ENCODE peak calls at places on chromosomes 7 and 10, in eight cellular contexts. G is GM03348; F is lung; D is kidney tubule cell; L is NCI-H2081; T is A172; V is nephron progenitor cell; O is stimulated activated CD4-positive, alpha-beta T cell treated with anti-CD3 and anti-CD28 coated beads, Interleukin-2, amount 100 ng/mL, for 48 hours. U is an unnamed sample.

GRCh38 chr10:101310528-101311439 is 43.2 kb upstream of the BTRC start:
- DNase-seq in G (no peak), F (no peak), D (no peak), L (no peak), T (no peak), V (no peak), O (no peak), U (no peak)

GRCh38 chr7:81684513-81685262 is 85.2 kb downstream of the HGF start:
- DNase-seq in G (peak; percentile 89), F (peak; percentile 77), D (peak; percentile 98), L (peak; percentile 83), T (peak; percentile 99), V (peak; percentile 8), O (no peak), U (peak; percentile 98)

GRCh38 chr7:130242198-130243014 is 24.3 kb upstream of the CPA2 start:
- DNase-seq in G (peak; percentile 81), F (peak; percentile 49), D (peak; percentile 44), L (peak; percentile 83), T (peak; percentile 53), V (peak; percentile 57), O (peak; percentile 62), U (peak; percentile 60)

GRCh38 chr10:88992945-88993537 is 2.4 kb downstream of the FAS start:
- DNase-seq in G (peak; percentile 24), F (no peak), D (peak; percentile 46), L (no peak), T (no peak), V (no peak), O (no peak), U (peak; percentile 31)

GRCh38 chr10:71244638-71245419 is 32.5 kb downstream of the UNC5B start:
- DNase-seq in G (peak; percentile 93), F (no peak), D (no peak), L (peak; percentile 17), T (no peak), V (peak; percentile 41), O (no peak), U (no peak)

GRCh38 chr7:27202741-27203134 is 2.8 kb upstream of the HOXA13 start:
- DNase-seq in G (no peak), F (no peak), D (no peak), L (no peak), T (no peak), V (no peak), O (no peak), U (no peak)

GRCh38 chr7:125363873-125364272 is 434.2 kb upstream of the POT1 start:
- DNase-seq in G (no peak), F (no peak), D (no peak), L (no peak), T (peak; percentile 3), V (no peak), O (no peak), U (no peak)

GRCh38 chr10:34397324-34397723 is 417.8 kb downstream of the PARD3 start:
- DNase-seq in G (peak; percentile 31), F (no peak), D (no peak), L (no peak), T (no peak), V (no peak), O (no peak), U (no peak)

GRCh38 chr7:55526329-55526728 is 46.0 kb downstream of the VOPP1 start:
- DNase-seq in G (no peak), F (no peak), D (no peak), L (no peak), T (no peak), V (no peak), O (no peak), U (no peak)

GRCh38 chr10:30583778-30584415 is 45.7 kb downstream of the LYZL2 start:
- DNase-seq in G (peak; percentile 52), F (peak; percentile 75), D (peak; percentile 94), L (peak; percentile 43), T (peak; percentile 81), V (peak; percentile 13), O (no peak), U (peak; percentile 90)

GRCh38 chr7:131008840-131009651 is 275.0 kb upstream of the KLF14 start:
- DNase-seq in G (peak; percentile 44), F (no peak), D (peak; percentile 40), L (no peak), T (no peak), V (no peak), O (no peak), U (peak; percentile 61)

GRCh38 chr10:50275650-50276235 is 24.4 kb upstream of the ASAH2 start:
- DNase-seq in G (peak; percentile 24), F (no peak), D (peak; percentile 29), L (peak; percentile 1), T (peak; percentile 16), V (peak; percentile 43), O (peak; percentile 25), U (peak; percentile 86)

GRCh38 chr7:145845345-145845744 is 271.3 kb upstream of the CNTNAP2 start:
- DNase-seq in G (no peak), F (no peak), D (no peak), L (peak; percentile 57), T (no peak), V (no peak), O (no peak), U (no peak)

GRCh38 chr7:5541087-5541992 is 117.7 kb upstream of the TNRC18 start:
- DNase-seq in G (no peak), F (no peak), D (no peak), L (no peak), T (no peak), V (no peak), O (no peak), U (no peak)

GRCh38 chr10:50850576-50851340 is 34.7 kb downstream of the A1CF start:
- DNase-seq in G (no peak), F (no peak), D (no peak), L (no peak), T (peak; percentile 25), V (no peak), O (no peak), U (no peak)

GRCh38 chr10:120422459-120422858 is 34.6 kb upstream of the PLPP4 start:
- DNase-seq in G (peak; percentile 69), F (no peak), D (peak; percentile 76), L (no peak), T (peak; percentile 81), V (no peak), O (no peak), U (peak; percentile 91)

GRCh38 chr7:69285856-69286255 is 312.4 kb upstream of the AUTS2 start:
- DNase-seq in G (no peak), F (no peak), D (no peak), L (no peak), T (no peak), V (no peak), O (no peak), U (no peak)

GRCh38 chr7:111132833-111133232 is 41.9 kb downstream of the LRRN3 start:
- DNase-seq in G (no peak), F (no peak), D (no peak), L (no peak), T (peak; percentile 23), V (no peak), O (no peak), U (peak; percentile 59)

GRCh38 chr10:113088194-113088593 is 138.1 kb downstream of the TCF7L2 start:
- DNase-seq in G (no peak), F (no peak), D (no peak), L (no peak), T (no peak), V (no peak), O (no peak), U (no peak)

GRCh38 chr10:100347568-100348195 is 649 bp downstream of the SCD start:
- DNase-seq in G (peak; percentile 31), F (no peak), D (no peak), L (peak; percentile 9), T (no peak), V (peak; percentile 28), O (no peak), U (no peak)

GRCh38 chr10:74255800-74256422 is 104.9 kb downstream of the ADK start:
- DNase-seq in G (no peak), F (no peak), D (no peak), L (peak; percentile 74), T (no peak), V (no peak), O (no peak), U (peak; percentile 79)

GRCh38 chr10:104406715-104407517 is 53.3 kb downstream of the CFAP58 start:
- DNase-seq in G (peak; percentile 64), F (no peak), D (peak; percentile 61), L (no peak), T (peak; percentile 48), V (no peak), O (no peak), U (peak; percentile 47)

GRCh38 chr7:2387897-2388636 is 15.3 kb upstream of the CHST12 start:
- DNase-seq in G (no peak), F (no peak), D (peak; percentile 33), L (peak; percentile 33), T (no peak), V (no peak), O (no peak), U (no peak)

GRCh38 chr10:132876967-132877366 is 65.4 kb downstream of the CFAP46 start:
- DNase-seq in G (no peak), F (no peak), D (no peak), L (no peak), T (no peak), V (no peak), O (no peak), U (no peak)

GRCh38 chr7:143284591-143285453 is at the start of gene TMEM139:
- DNase-seq in G (no peak), F (peak; percentile 63), D (peak; percentile 79), L (no peak), T (peak; percentile 19), V (no peak), O (no peak), U (peak; percentile 29)

GRCh38 chr7:48387916-48388315 is 216.7 kb downstream of the ABCA13 start:
- DNase-seq in G (no peak), F (no peak), D (no peak), L (no peak), T (no peak), V (no peak), O (no peak), U (no peak)

GRCh38 chr7:155918720-155919399 is 106.6 kb upstream of the SHH start:
- DNase-seq in G (no peak), F (peak; percentile 41), D (peak; percentile 95), L (no peak), T (peak; percentile 90), V (no peak), O (no peak), U (peak; percentile 94)

GRCh38 chr7:22168129-22168634 is 188.8 kb downstream of the RAPGEF5 start:
- DNase-seq in G (no peak), F (no peak), D (no peak), L (no peak), T (no peak), V (no peak), O (no peak), U (no peak)

GRCh38 chr10:42932735-42933453 is 144.0 kb upstream of the RET start:
- DNase-seq in G (no peak), F (peak; percentile 28), D (no peak), L (no peak), T (no peak), V (peak; percentile 84), O (peak; percentile 47), U (no peak)

GRCh38 chr7:137834552-137834951 is 12.2 kb downstream of the DGKI start:
- DNase-seq in G (no peak), F (no peak), D (no peak), L (no peak), T (no peak), V (no peak), O (no peak), U (no peak)

GRCh38 chr7:32582036-32582435 is 86.7 kb downstream of the AVL9 start:
- DNase-seq in G (no peak), F (no peak), D (no peak), L (no peak), T (no peak), V (no peak), O (no peak), U (no peak)

GRCh38 chr10:70250956-70251680 is 17.9 kb upstream of the PPA1 start:
- DNase-seq in G (no peak), F (no peak), D (no peak), L (no peak), T (no peak), V (no peak), O (no peak), U (no peak)

GRCh38 chr10:95236068-95236903 is 42.2 kb downstream of the ACSM6 start:
- DNase-seq in G (peak; percentile 54), F (no peak), D (peak; percentile 76), L (no peak), T (peak; percentile 90), V (no peak), O (no peak), U (peak; percentile 73)

GRCh38 chr7:14908697-14909096 is 6.1 kb upstream of the DGKB start:
- DNase-seq in G (no peak), F (no peak), D (no peak), L (no peak), T (no peak), V (no peak), O (no peak), U (no peak)

U was measured in PC-3.